ENCODE peak calls at places on chromosomes 5 and 9, in six cellular contexts. C is naive thymus-derived CD4-positive, alpha-beta T cell; T is upper lobe of left lung; A is RWPE2; L is lower lobe of right lung; V is GM23338. I is an unnamed sample.

GRCh38 chr5:135246605-135246922 is 152.5 kb downstream of the MACROH2A1 start:
- ATAC-seq in C (no peak), T (peak), A (peak), L (peak), V (no peak), I (no peak)

GRCh38 chr9:129765764-129766317 is 13.0 kb upstream of the PTGES start:
- ATAC-seq in C (no peak), T (no peak), A (no peak), L (no peak), V (no peak), I (no peak)

GRCh38 chr5:76642390-76643040 is 19.3 kb upstream of the F2RL2 start:
- ATAC-seq in C (no peak), T (no peak), A (no peak), L (no peak), V (no peak), I (no peak)

GRCh38 chr9:117662651-117663050 is 41.6 kb upstream of the TLR4 start:
- ATAC-seq in C (no peak), T (no peak), A (no peak), L (no peak), V (no peak), I (no peak)

GRCh38 chr9:96565684-96566360 is 53.8 kb downstream of the CDC14B start:
- ATAC-seq in C (no peak), T (no peak), A (no peak), L (peak), V (peak), I (peak)

GRCh38 chr5:130964238-130965192 is 200.5 kb downstream of the HINT1 start:
- ATAC-seq in C (no peak), T (no peak), A (no peak), L (no peak), V (no peak), I (no peak)

GRCh38 chr5:76099286-76099702 is 16.1 kb downstream of the SV2C start:
- ATAC-seq in C (peak), T (no peak), A (no peak), L (no peak), V (no peak), I (no peak)

GRCh38 chr5:168647083-168647482 is 67.9 kb upstream of the PANK3 start:
- ATAC-seq in C (no peak), T (no peak), A (peak), L (no peak), V (no peak), I (no peak)

GRCh38 chr5:124747770-124748686 is 1.6 kb upstream of the ZNF608 start:
- ATAC-seq in C (peak), T (peak), A (peak), L (peak), V (no peak), I (no peak)

GRCh38 chr5:34587355-34588241 is 68.5 kb upstream of the RAI14 start:
- ATAC-seq in C (no peak), T (no peak), A (no peak), L (no peak), V (peak), I (no peak)

DNA sequence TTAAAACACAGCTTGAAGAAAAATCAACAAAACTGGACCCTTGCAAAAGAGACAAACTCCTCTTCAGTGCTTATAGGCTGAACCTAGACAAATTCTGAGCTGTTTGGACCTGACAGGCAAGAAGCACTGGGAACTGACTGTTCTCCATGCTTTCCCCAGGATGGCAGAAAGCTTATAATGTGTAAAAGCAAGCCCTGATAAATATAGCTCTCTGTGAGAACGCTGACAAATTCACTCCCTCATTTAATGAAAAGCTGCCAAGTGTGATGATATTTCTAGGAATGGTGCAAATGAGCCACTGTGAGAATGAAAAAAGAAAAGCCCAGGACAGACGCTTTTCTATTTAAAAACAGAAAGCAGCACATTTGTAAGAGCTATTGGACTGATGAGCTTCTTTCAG is 842.8 kb upstream of the ACO1 start:
- ATAC-seq in C (no peak), T (no peak), A (no peak), L (no peak), V (no peak), I (peak)
- H3K27ac ChIP-seq in C (no peak), T (no peak), A (no peak), L (no peak), V (no peak), I (peak)

GRCh38 chr9:87497080-87497603 is 525 bp upstream of the DAPK1 start:
- ATAC-seq in C (no peak), T (no peak), A (no peak), L (no peak), V (peak), I (no peak)
- H3K27ac ChIP-seq in C (no peak), T (peak), A (no peak), L (peak), V (no peak), I (peak)

GRCh38 chr9:127311239-127311741 is 46.7 kb downstream of the GARNL3 start:
- ATAC-seq in C (no peak), T (peak), A (peak), L (peak), V (peak), I (peak)

GRCh38 chr9:127307802-127308201 is 43.2 kb downstream of the GARNL3 start:
- ATAC-seq in C (no peak), T (no peak), A (no peak), L (no peak), V (no peak), I (no peak)

GRCh38 chr9:127309715-127310114 is 45.1 kb downstream of the GARNL3 start:
- ATAC-seq in C (no peak), T (no peak), A (no peak), L (no peak), V (no peak), I (no peak)

GRCh38 chr9:127305450-127306226 is 41.1 kb downstream of the GARNL3 start:
- ATAC-seq in C (no peak), T (no peak), A (no peak), L (no peak), V (peak), I (no peak)

DNA sequence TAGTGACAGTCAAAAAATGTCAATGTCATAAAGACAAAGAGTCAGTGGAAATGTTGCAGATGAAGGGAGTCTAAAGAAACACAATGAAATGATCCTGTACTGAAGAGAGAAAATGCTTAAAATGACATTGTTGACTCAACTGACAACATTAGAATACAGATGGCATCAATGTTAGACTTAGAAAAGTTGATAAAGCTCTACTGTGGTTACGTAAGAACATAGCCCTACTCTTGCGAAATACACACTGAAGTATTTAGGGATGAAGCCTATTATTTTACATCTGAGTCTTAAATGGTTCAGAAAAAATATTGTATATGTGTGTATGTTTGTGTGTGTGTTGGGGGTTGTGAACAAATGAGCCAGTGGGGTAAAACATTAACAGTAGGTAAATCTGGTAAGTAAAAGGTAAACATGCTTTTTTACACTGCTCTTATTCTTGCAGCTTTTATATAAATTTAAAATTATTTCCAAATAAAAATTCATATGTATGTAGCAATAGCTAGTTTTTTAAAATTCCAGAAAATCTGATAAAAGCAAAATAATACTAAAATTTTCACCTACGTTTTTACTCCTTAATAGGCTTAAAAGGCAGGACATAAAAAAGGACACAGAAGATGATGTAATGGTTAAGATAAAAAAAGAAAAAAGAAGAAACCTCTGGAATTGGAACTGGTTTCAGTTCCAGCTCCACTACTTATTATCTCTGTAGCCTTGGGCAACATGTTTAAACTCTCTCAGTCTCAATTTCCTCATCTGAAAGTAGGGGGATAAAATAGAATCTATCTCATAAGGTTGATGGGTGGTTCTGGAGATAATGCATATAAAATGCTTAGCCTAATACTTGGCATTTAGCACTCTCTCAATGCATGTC is 44.2 kb downstream of the GARNL3 start:
- ATAC-seq in C (no peak), T (no peak), A (no peak), L (peak), V (no peak), I (peak)
- H3K27ac ChIP-seq in C (no peak), T (no peak), A (no peak), L (no peak), V (no peak), I (no peak)

GRCh38 chr9:38386319-38386895 is 6.1 kb upstream of the ALDH1B1 start:
- ATAC-seq in C (no peak), T (no peak), A (no peak), L (no peak), V (no peak), I (no peak)

GRCh38 chr9:38390442-38390841 is 2.1 kb upstream of the ALDH1B1 start:
- ATAC-seq in C (no peak), T (no peak), A (no peak), L (no peak), V (no peak), I (no peak)

GRCh38 chr9:38387751-38388150 is 4.8 kb upstream of the ALDH1B1 start:
- ATAC-seq in C (no peak), T (no peak), A (no peak), L (no peak), V (no peak), I (no peak)

GRCh38 chr9:38389313-38389712 is 3.2 kb upstream of the ALDH1B1 start:
- ATAC-seq in C (no peak), T (no peak), A (no peak), L (no peak), V (no peak), I (peak)

DNA sequence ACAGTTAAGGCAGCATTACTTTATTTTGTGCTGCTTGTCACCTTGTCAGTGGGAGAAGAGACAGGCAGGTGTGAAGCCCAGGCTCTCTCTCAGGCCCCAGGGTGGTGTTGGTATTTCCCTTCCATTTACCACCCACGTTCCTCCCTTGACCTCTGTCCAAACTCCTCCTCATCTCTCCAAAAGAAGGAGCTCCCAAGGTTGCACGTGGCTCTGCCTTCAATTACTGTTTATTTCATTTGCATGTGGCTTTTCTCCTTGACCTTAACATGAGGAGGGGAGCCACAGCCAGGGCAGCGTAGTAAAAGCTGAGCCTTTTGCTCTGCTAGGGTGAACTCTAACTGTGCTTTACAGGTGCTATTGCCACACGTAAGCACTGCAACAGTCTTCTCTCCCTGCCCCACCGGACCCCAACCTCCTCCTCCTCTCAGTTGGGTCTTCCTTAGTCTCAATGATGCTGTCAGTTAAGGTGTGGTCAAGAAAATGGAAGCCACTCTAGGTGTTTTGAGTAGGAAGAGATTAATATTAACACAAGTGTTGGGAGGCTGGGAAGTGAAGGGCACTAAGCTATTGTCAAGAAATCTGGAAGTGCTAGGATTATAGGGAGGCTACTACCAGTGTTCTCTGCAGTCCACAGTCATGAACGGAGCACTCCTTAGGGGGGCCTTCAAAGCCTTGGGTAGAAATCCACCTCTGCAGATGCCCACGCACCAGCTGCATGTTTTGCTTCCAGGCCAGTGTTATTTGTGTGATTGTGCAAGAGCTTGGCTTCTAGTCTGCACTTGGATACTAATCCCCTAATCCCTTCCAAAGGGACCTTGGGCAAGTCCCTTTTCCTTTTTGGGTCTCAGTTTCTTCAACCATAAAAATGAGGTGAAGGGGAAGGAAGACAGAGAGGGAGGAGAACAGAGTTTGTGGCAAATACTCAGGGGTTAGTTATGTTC is 3.9 kb upstream of the ALDH1B1 start:
- ATAC-seq in C (no peak), T (no peak), A (no peak), L (no peak), V (no peak), I (peak)
- H3K27ac ChIP-seq in C (no peak), T (no peak), A (no peak), L (no peak), V (no peak), I (peak)

I was measured in gastroesophageal sphincter.